ENCODE peak calls at places on chromosomes 2 and 18, in seven cellular contexts. D is effector memory CD4-positive, alpha-beta T cell; X is H54; C is IMR-90; N is stimulated activated CD4-positive, alpha-beta T cell treated with anti-CD3 and anti-CD28 coated beads, Interleukin-1b, Interleukin-23, amount 100 ng/mL, for 4 hours; M is amygdala; T is HCT116. L is an unnamed sample.

GRCh38 chr2:28055325-28055970 is 164.9 kb downstream of the BABAM2 start:
- DNase-seq in D (no peak), X (no peak), C (peak; percentile 55), N (no peak), M (no peak), T (no peak), L (no peak)

GRCh38 chr2:8342407-8342806 is 339.4 kb upstream of the ID2 start:
- DNase-seq in D (no peak), X (no peak), C (no peak), N (no peak), M (no peak), T (no peak), L (no peak)

GRCh38 chr18:13369756-13370510 is 151.4 kb downstream of the LDLRAD4 start:
- DNase-seq in D (no peak), X (no peak), C (no peak), N (no peak), M (no peak), T (no peak), L (no peak)

GRCh38 chr18:22822024-22822423 is 111.1 kb upstream of the RBBP8 start:
- DNase-seq in D (no peak), X (peak; percentile 6), C (peak; percentile 78), N (no peak), M (no peak), T (peak; percentile 86), L (no peak)

GRCh38 chr18:75226301-75226955 is 15.8 kb downstream of the TSHZ1 start:
- DNase-seq in D (no peak), X (no peak), C (peak; percentile 18), N (no peak), M (no peak), T (no peak), L (no peak)

GRCh38 chr2:42843131-42843530 is 50.7 kb upstream of the HAAO start:
- DNase-seq in D (no peak), X (no peak), C (no peak), N (no peak), M (no peak), T (no peak), L (no peak)

GRCh38 chr18:9854801-9855676 is 30.7 kb upstream of the TXNDC2 start:
- DNase-seq in D (no peak), X (no peak), C (peak; percentile 63), N (no peak), M (no peak), T (no peak), L (no peak)

GRCh38 chr2:237410949-237411635 is 2.9 kb downstream of the COL6A3 start:
- DNase-seq in D (no peak), X (no peak), C (no peak), N (no peak), M (no peak), T (no peak), L (no peak)

GRCh38 chr2:139805378-139805777 is 1025.2 kb upstream of the NXPH2 start:
- DNase-seq in D (no peak), X (no peak), C (no peak), N (no peak), M (no peak), T (no peak), L (no peak)

GRCh38 chr2:137420744-137421143 is 543.5 kb upstream of the HNMT start:
- DNase-seq in D (no peak), X (no peak), C (no peak), N (no peak), M (no peak), T (no peak), L (no peak)

GRCh38 chr2:47554311-47554905 is 151.5 kb downstream of the MSH2 start:
- DNase-seq in D (no peak), X (no peak), C (no peak), N (no peak), M (no peak), T (no peak), L (no peak)

GRCh38 chr2:223090081-223090480 is 38.1 kb downstream of the KCNE4 start:
- DNase-seq in D (no peak), X (no peak), C (no peak), N (no peak), M (no peak), T (no peak), L (no peak)

GRCh38 chr2:197972017-197972416 is 167.6 kb downstream of the PLCL1 start:
- DNase-seq in D (no peak), X (no peak), C (peak; percentile 72), N (no peak), M (no peak), T (no peak), L (no peak)

GRCh38 chr2:88500691-88501090 is 48.2 kb upstream of the FOXI3 start:
- DNase-seq in D (no peak), X (no peak), C (no peak), N (no peak), M (no peak), T (no peak), L (no peak)

GRCh38 chr18:13502585-13502984 is 223.8 kb downstream of the FAM210A start:
- DNase-seq in D (no peak), X (no peak), C (no peak), N (no peak), M (no peak), T (no peak), L (no peak)

GRCh38 chr2:64770781-64771334 is 117.1 kb upstream of the SERTAD2 start:
- DNase-seq in D (no peak), X (peak; percentile 56), C (peak; percentile 97), N (no peak), M (no peak), T (no peak), L (no peak)

GRCh38 chr2:71150082-71150816 is 19.8 kb downstream of the MPHOSPH10 start:
- DNase-seq in D (no peak), X (no peak), C (no peak), N (no peak), M (no peak), T (no peak), L (no peak)

GRCh38 chr2:237886702-237887481 is 27.5 kb downstream of the RAMP1 start:
- DNase-seq in D (no peak), X (no peak), C (peak; percentile 80), N (no peak), M (no peak), T (no peak), L (no peak)

GRCh38 chr18:26121476-26121875 is 12.2 kb upstream of the PSMA8 start:
- DNase-seq in D (no peak), X (no peak), C (peak; percentile 1), N (no peak), M (no peak), T (no peak), L (no peak)

L was measured in stimulated activated CD8-positive, alpha-beta memory T cell treated with anti-CD3 and anti-CD28 coated beads, Interleukin-4, amount 100 ng/mL, for 24 hours.